ENCODE peak calls at places on chromosomes 5 and 9, in four cellular contexts. Y is lower lobe of right lung, L is aorta, M is brain microvascular endothelial cell. G is an unnamed sample.

GRCh38 chr9:75858497-75859092 is 31.9 kb upstream of the PCSK5 start:
- DNase-seq in Y (no peak), L (no peak), M (no peak), G (no peak)

GRCh38 chr5:116567100-116567499 is 7.5 kb downstream of the SEMA6A start:
- DNase-seq in Y (no peak), L (no peak), M (no peak), G (no peak)

GRCh38 chr5:103119067-103119764 is 722 bp downstream of the GIN1 start:
- DNase-seq in Y (no peak), L (no peak), M (no peak), G (no peak)

GRCh38 chr5:168341178-168341577 is 49.7 kb downstream of the WWC1 start:
- DNase-seq in Y (no peak), L (no peak), M (no peak), G (no peak)

GRCh38 chr5:154647760-154648143 is 107.4 kb upstream of the LARP1 start:
- DNase-seq in Y (no peak), L (no peak), M (no peak), G (no peak)

GRCh38 chr9:131467214-131467935 is 35.3 kb upstream of the POMT1 start:
- DNase-seq in Y (no peak), L (peak; percentile 61), M (no peak), G (peak; percentile 62)

GRCh38 chr5:166581827-166582226 is 1709.6 kb upstream of the WWC1 start:
- DNase-seq in Y (no peak), L (no peak), M (no peak), G (no peak)

GRCh38 chr5:126300293-126300692 is 122.9 kb upstream of the GRAMD2B start:
- DNase-seq in Y (no peak), L (no peak), M (no peak), G (no peak)

GRCh38 chr9:77865385-77865784 is 166.2 kb downstream of the GNAQ start:
- DNase-seq in Y (no peak), L (no peak), M (no peak), G (no peak)

GRCh38 chr9:115008536-115008935 is 78.1 kb upstream of the TNFSF8 start:
- DNase-seq in Y (no peak), L (no peak), M (peak; percentile 89), G (no peak)

GRCh38 chr9:113356686-113357292 is 7.4 kb downstream of the BSPRY start:
- DNase-seq in Y (no peak), L (no peak), M (no peak), G (no peak)

GRCh38 chr9:96305171-96305570 is 3.2 kb upstream of the HSD17B3 start:
- DNase-seq in Y (no peak), L (no peak), M (no peak), G (no peak)

GRCh38 chr9:91577540-91577939 is 153.9 kb upstream of the NFIL3 start:
- DNase-seq in Y (no peak), L (no peak), M (no peak), G (no peak)

GRCh38 chr5:173634465-173634983 is 18.1 kb upstream of the BOD1 start:
- DNase-seq in Y (no peak), L (no peak), M (no peak), G (peak; percentile 2)

GRCh38 chr5:36373527-36374086 is 71.9 kb upstream of the RANBP3L start:
- DNase-seq in Y (peak; percentile 68), L (no peak), M (peak; percentile 64), G (peak; percentile 84)

GRCh38 chr9:14216612-14217194 is 97.2 kb downstream of the NFIB start:
- DNase-seq in Y (no peak), L (no peak), M (no peak), G (no peak)

GRCh38 chr9:81370650-81371049 is 318.7 kb downstream of the TLE1 start:
- DNase-seq in Y (no peak), L (no peak), M (no peak), G (no peak)

GRCh38 chr5:83518676-83519075 is 47.1 kb downstream of the VCAN start:
- DNase-seq in Y (no peak), L (no peak), M (no peak), G (no peak)

GRCh38 chr5:41961736-41962135 is 36.7 kb downstream of the FBXO4 start:
- DNase-seq in Y (no peak), L (no peak), M (no peak), G (no peak)

GRCh38 chr9:113345693-113346092 is 3.6 kb upstream of the BSPRY start:
- DNase-seq in Y (no peak), L (no peak), M (no peak), G (no peak)

GRCh38 chr9:80501635-80502034 is 929.9 kb downstream of the TLE4 start:
- DNase-seq in Y (no peak), L (no peak), M (peak; percentile 51), G (no peak)

GRCh38 chr5:162209005-162209605 is 141.5 kb downstream of the GABRG2 start:
- DNase-seq in Y (no peak), L (no peak), M (peak; percentile 6), G (no peak)

GRCh38 chr9:95316794-95317118 is 753 bp downstream of the FANCC start:
- DNase-seq in Y (peak; percentile 80), L (peak; percentile 85), M (peak; percentile 16), G (peak; percentile 85)

GRCh38 chr5:116144103-116144502 is 59.3 kb downstream of the COMMD10 start:
- DNase-seq in Y (no peak), L (no peak), M (peak; percentile 12), G (no peak)

GRCh38 chr5:178058321-178059012 is 54.9 kb upstream of the N4BP3 start:
- DNase-seq in Y (peak; percentile 62), L (no peak), M (no peak), G (peak; percentile 25)

GRCh38 chr5:173726848-173727557 is 110.6 kb upstream of the BOD1 start:
- DNase-seq in Y (no peak), L (no peak), M (peak; percentile 4), G (no peak)

GRCh38 chr9:135454737-135455136 is 24.8 kb upstream of the PPP1R26 start:
- DNase-seq in Y (no peak), L (no peak), M (no peak), G (no peak)
- H3K27me3 ChIP-seq in Y (no peaks in the 10 kb centered on the region), L (no peaks in the 10 kb centered on the region), M (peaks cover 3% of the 10 kb centered on the region), G (peaks cover 11% of the 10 kb centered on the region)

GRCh38 chr5:3615829-3616228 is 20.2 kb downstream of the IRX1 start:
- DNase-seq in Y (no peak), L (no peak), M (no peak), G (no peak)

GRCh38 chr5:3615217-3615616 is 19.6 kb downstream of the IRX1 start:
- DNase-seq in Y (no peak), L (no peak), M (no peak), G (no peak)

GRCh38 chr5:3612561-3613175 is 17.0 kb downstream of the IRX1 start:
- DNase-seq in Y (no peak), L (no peak), M (no peak), G (no peak)

GRCh38 chr5:3609120-3609681 is 13.6 kb downstream of the IRX1 start:
- DNase-seq in Y (no peak), L (no peak), M (no peak), G (no peak)

GRCh38 chr5:3613726-3614125 is 18.1 kb downstream of the IRX1 start:
- DNase-seq in Y (no peak), L (no peak), M (no peak), G (no peak)
- H3K27me3 ChIP-seq in Y (no peaks in the 10 kb centered on the region), L (no peaks in the 10 kb centered on the region), M (no peaks in the 10 kb centered on the region), G (no peaks in the 10 kb centered on the region)

GRCh38 chr9:4654084-4654483 is 8.0 kb upstream of the PLPP6 start:
- DNase-seq in Y (no peak), L (no peak), M (no peak), G (no peak)

GRCh38 chr9:4657426-4658159 is 4.5 kb upstream of the PLPP6 start:
- DNase-seq in Y (no peak), L (no peak), M (no peak), G (no peak)

GRCh38 chr9:4656621-4657020 is 5.5 kb upstream of the PLPP6 start:
- DNase-seq in Y (no peak), L (no peak), M (no peak), G (no peak)

DNA sequence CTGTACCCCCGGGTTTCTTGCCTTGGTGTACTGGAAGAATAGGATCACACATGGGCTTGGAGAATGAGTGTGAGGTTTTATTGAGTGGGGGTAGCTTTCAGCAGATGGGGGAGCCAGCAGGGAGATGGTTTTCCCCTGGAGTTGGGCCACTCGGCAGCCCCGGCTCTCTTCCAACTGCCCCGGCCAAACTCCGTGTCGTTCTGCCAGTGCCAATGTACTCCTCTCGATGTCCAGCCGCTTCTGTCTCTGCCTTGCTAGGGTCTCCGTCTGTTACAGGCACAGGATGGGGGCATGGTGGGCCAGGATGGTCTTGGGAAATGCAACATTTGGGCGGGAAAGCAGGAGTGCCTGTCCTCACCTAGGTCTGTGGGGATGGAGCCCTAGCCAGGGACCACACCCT is 7.6 kb upstream of the PLPP6 start:
- DNase-seq in Y (no peak), L (no peak), M (no peak), G (no peak)
- H3K27me3 ChIP-seq in Y (no peaks in the 10 kb centered on the region), L (no peaks in the 10 kb centered on the region), M (no peaks in the 10 kb centered on the region), G (no peaks in the 10 kb centered on the region)

DNA sequence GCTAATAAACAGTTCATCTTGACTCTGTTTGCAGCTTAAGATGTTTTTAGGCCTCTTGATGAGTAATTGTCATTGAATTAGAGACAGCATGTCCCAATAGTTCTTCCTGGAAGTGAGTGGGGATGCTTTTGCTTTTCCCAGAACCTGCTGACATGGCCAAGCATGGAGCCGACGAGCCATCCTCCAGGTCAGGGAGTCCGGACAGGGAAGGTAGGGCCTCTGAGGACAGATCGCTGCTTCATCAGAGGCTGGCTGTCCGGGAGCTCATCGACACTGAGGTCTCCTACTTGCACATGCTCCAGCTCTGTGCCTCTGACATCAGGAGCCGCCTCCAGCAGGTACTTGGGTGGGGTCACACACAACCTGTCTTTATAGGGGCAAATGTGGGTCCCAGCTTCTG is 16.3 kb downstream of the ARHGEF37 start:
- DNase-seq in Y (no peak), L (no peak), M (no peak), G (no peak)
- H3K27me3 ChIP-seq in Y (no peaks in the 10 kb centered on the region), L (no peaks in the 10 kb centered on the region), M (no peaks in the 10 kb centered on the region), G (no peaks in the 10 kb centered on the region)

GRCh38 chr9:83359039-83359438 is 179.2 kb downstream of the FRMD3 start:
- DNase-seq in Y (no peak), L (no peak), M (no peak), G (no peak)
- H3K27me3 ChIP-seq in Y (no peaks in the 10 kb centered on the region), L (no peaks in the 10 kb centered on the region), M (no peaks in the 10 kb centered on the region), G (no peaks in the 10 kb centered on the region)

GRCh38 chr5:159100928-159101646 is 1.4 kb upstream of the EBF1 start:
- DNase-seq in Y (no peak), L (peak; percentile 79), M (no peak), G (no peak)

GRCh38 chr5:159102294-159102934 is 2.7 kb upstream of the EBF1 start:
- DNase-seq in Y (no peak), L (no peak), M (no peak), G (no peak)

GRCh38 chr5:159103086-159103485 is 3.4 kb upstream of the EBF1 start:
- DNase-seq in Y (no peak), L (no peak), M (no peak), G (no peak)

GRCh38 chr5:159100022-159100927 is 559 bp upstream of the EBF1 start:
- DNase-seq in Y (peak; percentile 85), L (peak; percentile 97), M (peak; percentile 91), G (peak; percentile 79)

GRCh38 chr5:159101689-159102088 is 2.0 kb upstream of the EBF1 start:
- DNase-seq in Y (no peak), L (no peak), M (no peak), G (no peak)
- H3K27me3 ChIP-seq in Y (peaks cover 95% of the 10 kb centered on the region), L (no peaks in the 10 kb centered on the region), M (no peaks in the 10 kb centered on the region), G (peaks cover 99% of the 10 kb centered on the region)

DNA sequence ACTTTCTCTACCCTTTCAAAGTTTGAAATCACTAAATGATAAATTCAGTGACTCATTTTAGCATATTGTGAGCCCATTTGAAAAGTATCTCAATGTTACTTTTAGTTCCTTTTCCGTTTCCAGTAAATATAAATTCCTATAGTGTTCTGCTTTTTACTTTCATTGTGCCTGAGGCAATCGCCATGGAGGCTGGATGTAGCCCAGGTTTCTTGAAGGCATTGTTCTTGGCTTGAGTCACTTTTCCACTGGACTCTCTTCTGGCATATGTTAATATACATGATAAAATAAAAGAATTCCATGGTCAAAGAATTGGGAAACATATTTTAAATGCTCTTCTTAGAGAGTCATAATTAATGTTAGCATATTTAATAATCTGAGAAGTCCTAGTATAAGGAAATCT is 327.0 kb downstream of the IZUMO3 start:
- DNase-seq in Y (no peak), L (no peak), M (no peak), G (peak; percentile 54)
- H3K27me3 ChIP-seq in Y (no peaks in the 10 kb centered on the region), L (no peaks in the 10 kb centered on the region), M (no peaks in the 10 kb centered on the region), G (no peaks in the 10 kb centered on the region)